ENCODE peak calls at places on chromosomes 7 and 10, in seven cellular contexts. M is IMR-90, Z is mesendoderm, A is mesenchymal stem cell, J is H1, C is H9, K is neuronal stem cell. H is an unnamed sample.

GRCh38 chr10:122725768-122726167 is 26.1 kb upstream of the C10orf120 start:
- DNase-seq in Z (peak), M (no peak), C (peak), J (no peak), K (no peak), A (no peak), H (no peak)

GRCh38 chr7:22452142-22452763 is 47.7 kb downstream of the STEAP1B start:
- DNase-seq in J (peak), M (no peak), A (peak), C (peak), K (peak), Z (peak), H (peak)

GRCh38 chr7:136130819-136131637 is 153.9 kb upstream of the MTPN start:
- DNase-seq in J (no peak), A (no peak), K (no peak), C (no peak), M (no peak), Z (no peak), H (no peak)

GRCh38 chr10:129308953-129309352 is 158.1 kb upstream of the MGMT start:
- DNase-seq in K (no peak), Z (no peak), J (no peak), A (no peak), C (no peak), M (no peak), H (no peak)

GRCh38 chr7:26202019-26202985 is 757 bp downstream of the CBX3 start:
- DNase-seq in J (no peak), Z (no peak), A (no peak), K (no peak), M (no peak), C (no peak), H (no peak)

GRCh38 chr10:60661627-60662026 is 116.7 kb upstream of the CDK1 start:
- DNase-seq in C (no peak), Z (peak), J (peak), A (peak), M (peak), K (no peak), H (peak)

GRCh38 chr7:149093228-149093627 is 2.7 kb upstream of the ZNF786 start:
- DNase-seq in C (no peak), M (no peak), A (no peak), Z (no peak), J (no peak), K (no peak), H (no peak)

GRCh38 chr7:88480266-88480665 is 173.6 kb upstream of the STEAP4 start:
- DNase-seq in C (no peak), J (no peak), Z (no peak), K (no peak), M (no peak), A (no peak), H (no peak)

GRCh38 chr10:60526024-60526585 is 136.4 kb upstream of the ANK3 start:
- DNase-seq in A (no peak), K (no peak), Z (no peak), M (no peak), J (no peak), C (no peak), H (no peak)

GRCh38 chr10:76811430-76811829 is 826.2 kb downstream of the KCNMA1 start:
- DNase-seq in M (no peak), K (no peak), J (no peak), Z (no peak), A (no peak), C (no peak), H (no peak)

GRCh38 chr10:132538031-132538789 is 623 bp downstream of the INPP5A start:
- DNase-seq in K (no peak), A (no peak), C (no peak), J (no peak), M (no peak), Z (no peak), H (no peak)

DNA sequence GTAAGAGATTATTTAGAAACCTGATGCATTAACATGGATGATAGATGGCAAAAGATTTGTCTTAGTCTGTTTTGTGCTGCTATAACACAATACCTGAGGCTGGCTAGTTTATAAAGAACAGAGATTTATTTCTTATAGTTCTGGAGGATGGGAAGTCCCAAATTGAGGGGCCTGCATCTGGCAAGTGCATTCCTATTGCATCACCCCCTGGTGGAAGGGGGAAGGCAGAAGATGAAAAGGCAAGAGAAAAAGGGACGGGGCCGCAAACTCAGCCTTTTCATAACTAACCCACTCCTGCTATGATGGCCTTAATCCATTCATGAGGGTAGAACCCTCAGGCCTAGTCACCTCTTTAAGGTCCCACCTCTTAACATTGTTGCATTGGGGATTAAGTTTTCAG is 153.4 kb upstream of the LRGUK start:
- DNase-seq in K (no peak), C (no peak), M (no peak), Z (peak), A (no peak), J (no peak), H (no peak)
- H3K23ac ChIP-seq in K (no peak), C (no peak), M (no peak), Z (no peak), A (no peak), J (no peak), H (no peak)

DNA sequence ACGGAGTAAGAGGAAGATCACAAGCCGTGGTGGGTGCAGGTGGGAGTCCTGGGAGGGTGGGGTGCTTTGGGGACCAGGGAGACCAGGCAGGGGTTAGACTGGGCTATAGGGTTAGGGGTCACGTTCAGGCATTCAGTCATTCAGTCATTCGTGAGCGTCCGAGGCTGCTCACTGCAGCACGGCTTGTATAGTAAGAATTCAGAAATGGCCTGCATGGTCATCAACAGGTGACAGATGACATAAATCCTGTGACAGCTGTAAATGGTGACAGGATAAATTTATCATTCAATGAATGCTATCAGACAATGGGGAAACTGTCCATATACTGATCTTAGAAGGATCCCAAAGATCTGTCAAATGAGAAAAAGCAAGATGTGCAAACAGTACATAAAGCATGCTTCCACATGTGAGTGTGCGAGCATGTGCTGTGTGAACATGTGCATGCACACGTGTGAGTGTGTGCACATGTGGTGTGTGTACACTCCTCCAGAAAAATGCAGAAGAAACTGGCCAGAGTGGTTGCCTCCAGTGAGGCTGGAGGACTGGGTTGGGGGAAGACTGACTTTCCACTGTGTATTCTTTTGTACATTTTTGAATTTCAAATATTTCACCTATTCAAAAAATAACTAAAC is 32.0 kb upstream of the SMARCD3 start:
- DNase-seq in A (no peak), Z (no peak), C (no peak), K (no peak), J (no peak), M (no peak), H (no peak)
- H2BK120ac ChIP-seq in A (no peak), Z (no peak), C (no peak), K (no peak), J (no peak), M (no peak), H (no peak)

DNA sequence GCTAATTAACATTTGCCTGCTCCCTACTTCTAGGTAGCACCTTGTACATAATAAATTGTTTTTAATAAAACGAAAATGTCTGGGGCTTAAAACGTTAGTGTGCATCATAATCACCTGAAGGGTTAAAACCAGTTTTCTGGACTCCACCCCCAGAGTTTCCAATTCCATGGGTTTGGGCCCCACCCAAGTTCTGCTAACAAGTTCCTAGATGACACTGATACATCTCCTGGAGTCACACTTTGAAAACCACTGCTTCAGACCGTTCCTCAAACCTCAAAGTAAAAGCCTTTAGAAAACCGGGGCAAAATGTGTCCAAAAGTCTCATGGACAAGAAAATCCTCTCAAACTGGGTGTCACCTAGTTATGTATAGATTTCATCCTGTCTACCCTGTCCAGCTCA is 9.3 kb downstream of the OSBPL3 start:
- DNase-seq in J (no peak), C (no peak), A (no peak), Z (no peak), K (no peak), M (no peak), H (no peak)
- H2AK5ac ChIP-seq in J (no peak), C (no peak), A (peak), Z (peak), K (no peak), M (peak), H (peak)

DNA sequence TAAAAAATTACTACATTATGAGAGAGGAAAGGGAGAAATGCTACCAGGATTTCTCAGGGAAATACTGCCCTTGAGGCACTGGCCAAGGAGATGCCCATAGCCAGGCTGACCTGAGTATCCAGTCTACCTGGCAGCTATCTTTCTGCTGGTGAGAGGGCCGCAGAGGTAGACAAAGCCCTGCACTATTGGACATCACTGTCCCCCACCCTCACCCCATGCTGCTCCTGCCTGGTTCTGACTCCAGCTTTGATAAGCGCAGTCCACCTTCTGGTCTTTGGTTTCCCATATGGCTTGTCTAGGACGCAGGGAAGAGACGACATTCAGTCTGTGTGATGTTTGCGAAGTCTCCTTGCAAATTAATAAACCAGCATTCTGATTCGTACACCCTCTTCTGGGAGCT is 3.7 kb downstream of the ITPRIP start:
- DNase-seq in A (no peak), M (no peak), K (no peak), Z (no peak), J (no peak), C (no peak), H (no peak)
- H3K23ac ChIP-seq in A (no peak), M (peak), K (no peak), Z (no peak), J (no peak), C (no peak), H (no peak)

DNA sequence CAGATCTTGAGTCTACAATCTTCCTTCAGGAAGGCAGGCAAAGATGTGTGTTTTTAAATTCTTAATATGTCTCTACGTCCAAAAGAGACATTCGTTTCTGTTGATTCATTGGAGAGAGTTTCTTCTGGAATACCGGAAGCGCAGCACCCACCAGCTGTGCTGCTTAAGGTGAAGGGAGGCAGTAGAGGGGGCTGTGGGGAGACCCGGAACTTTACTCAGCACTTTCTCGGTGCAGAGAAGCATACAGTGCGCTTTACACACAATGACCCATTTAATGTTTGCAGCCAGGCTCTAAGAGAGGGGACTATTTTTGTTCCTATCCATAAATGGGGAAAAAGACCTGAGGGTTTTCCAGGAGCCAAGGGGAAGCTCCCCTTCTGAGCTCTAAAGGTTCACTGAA is 160.2 kb upstream of the PITRM1 start:
- DNase-seq in M (no peak), C (no peak), A (no peak), K (no peak), Z (peak), J (no peak), H (no peak)
- H2BK120ac ChIP-seq in M (no peak), C (no peak), A (no peak), K (no peak), Z (no peak), J (no peak), H (no peak)

GRCh38 chr10:121392657-121393056 is 205.6 kb downstream of the FGFR2 start:
- DNase-seq in C (no peak), M (no peak), J (no peak), Z (no peak), A (no peak), K (no peak), H (peak)
- H2AK5ac ChIP-seq in C (no peak), M (no peak), J (no peak), Z (no peak), A (no peak), K (no peak), H (no peak)

DNA sequence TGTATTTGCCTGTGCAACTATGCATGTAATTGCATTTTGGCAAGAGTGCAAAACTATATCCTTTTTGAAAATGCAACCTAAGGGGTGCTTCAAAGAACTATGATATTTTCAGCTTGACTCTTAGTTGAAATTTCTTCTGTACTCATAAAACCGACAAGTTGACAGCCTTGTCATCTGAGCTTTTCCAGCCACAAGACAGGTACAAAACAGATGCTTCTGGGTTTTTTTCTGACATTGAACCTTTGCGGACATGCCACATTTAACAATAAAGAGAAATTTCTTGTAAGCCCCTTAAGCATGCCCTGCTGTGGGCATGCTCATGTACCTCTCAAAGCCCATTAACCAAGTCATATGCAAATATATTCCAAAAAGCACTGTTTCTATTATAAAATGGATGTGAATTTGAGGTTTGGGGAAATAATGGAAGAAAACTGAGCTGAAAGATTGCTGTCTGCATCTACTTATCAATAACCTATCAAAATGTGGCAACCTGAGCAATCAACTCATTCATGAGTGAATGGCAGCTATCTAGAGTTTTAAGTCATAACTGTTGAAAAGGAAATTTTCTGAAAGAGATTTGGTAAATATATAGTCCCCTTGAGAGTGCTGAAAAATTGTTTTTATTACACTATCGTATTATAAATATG is 1117.0 kb upstream of the LRRTM3 start:
- DNase-seq in J (no peak), M (no peak), K (no peak), A (no peak), Z (no peak), C (no peak), H (no peak)
- H3K23ac ChIP-seq in J (no peak), M (no peak), K (no peak), A (no peak), Z (no peak), C (no peak), H (no peak)

DNA sequence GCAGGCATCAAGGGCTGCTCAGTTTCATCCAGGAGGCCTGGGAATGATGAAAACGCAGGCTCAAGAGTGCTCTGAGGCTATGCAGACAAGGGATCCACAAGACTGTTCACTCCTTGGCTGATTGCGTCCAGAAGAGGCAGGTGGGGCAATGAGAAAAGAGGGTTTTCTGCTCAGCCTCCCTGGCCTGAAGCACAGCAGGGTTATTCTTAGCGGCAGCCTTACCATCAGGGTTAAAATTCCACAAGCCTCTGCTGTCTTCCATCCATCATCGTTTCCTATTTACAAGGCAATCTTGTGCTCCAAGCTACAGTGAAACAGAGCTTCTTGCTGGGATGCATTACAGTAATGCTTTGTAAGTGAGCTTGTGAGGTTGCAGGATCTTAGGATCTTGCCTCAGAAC is 129.4 kb upstream of the SHH start:
- DNase-seq in C (no peak), J (no peak), K (no peak), M (no peak), Z (no peak), A (no peak), H (no peak)
- H2BK120ac ChIP-seq in C (no peak), J (no peak), K (no peak), M (no peak), Z (no peak), A (no peak), H (no peak)

GRCh38 chr7:1421020-1421790 is 38.1 kb downstream of the MICALL2 start:
- DNase-seq in C (no peak), K (no peak), A (no peak), J (no peak), Z (no peak), M (no peak), H (no peak)
- H2AK5ac ChIP-seq in C (no peak), K (peak), A (no peak), J (no peak), Z (no peak), M (no peak), H (no peak)

GRCh38 chr10:89138755-89139154 is 68.4 kb downstream of the CH25H start:
- DNase-seq in J (no peak), K (no peak), A (no peak), C (no peak), M (peak), Z (no peak), H (peak)
- H3K23ac ChIP-seq in J (no peak), K (no peak), A (no peak), C (no peak), M (no peak), Z (no peak), H (no peak)

H was measured in trophoblast cell.